ENCODE peak calls at places on chromosomes 2 and 18, in ten cellular contexts. T is nucleus accumbens; L is ACHN; W is HTR-8/SVneo; I is memory B cell; E is stimulated activated CD4-positive, alpha-beta T cell treated with anti-CD3 and anti-CD28 coated beads, Interleukin-1b, Interleukin-23, amount 100 ng/mL, for 24 hours; Z is naive thymus-derived CD8-positive, alpha-beta T cell; N is progenitor cell of endocrine pancreas; O is activated T-cell treated with anti-CD3 and anti-CD28 coated beads for 1 hour; Y is RWPE1. H is an unnamed sample.

GRCh38 chr2:241030333-241030680 is 31.9 kb downstream of the SNED1 start:
- DNase-seq in T (no peak), L (no peak), W (no peak), I (no peak), E (no peak), Z (no peak), N (no peak), O (no peak), Y (no peak), H (no peak)

GRCh38 chr2:134999536-134999935 is 47.7 kb downstream of the MAP3K19 start:
- DNase-seq in T (no peak), L (no peak), W (no peak), I (no peak), E (no peak), Z (no peak), N (no peak), O (no peak), Y (no peak), H (no peak)

GRCh38 chr2:41720298-41720697 is 327.5 kb upstream of the PKDCC start:
- DNase-seq in T (no peak), L (peak), W (no peak), I (no peak), E (no peak), Z (no peak), N (no peak), O (no peak), Y (no peak), H (no peak)

GRCh38 chr2:215698566-215698965 is 262.7 kb upstream of the FN1 start:
- DNase-seq in T (no peak), L (peak), W (no peak), I (no peak), E (no peak), Z (no peak), N (no peak), O (no peak), Y (peak), H (no peak)

GRCh38 chr18:78939105-78939504 is 40.5 kb upstream of the SALL3 start:
- DNase-seq in T (no peak), L (no peak), W (no peak), I (no peak), E (no peak), Z (no peak), N (no peak), O (no peak), Y (peak), H (no peak)

GRCh38 chr2:223735659-223736244 is 101.6 kb downstream of the AP1S3 start:
- DNase-seq in T (no peak), L (no peak), W (peak), I (no peak), E (no peak), Z (no peak), N (no peak), O (no peak), Y (peak), H (no peak)

GRCh38 chr2:42234056-42234455 is 64.9 kb downstream of the EML4 start:
- DNase-seq in T (no peak), L (no peak), W (peak), I (no peak), E (no peak), Z (no peak), N (no peak), O (no peak), Y (no peak), H (no peak)

GRCh38 chr2:98909381-98910211 is 26.4 kb downstream of the CRACDL start:
- DNase-seq in T (no peak), L (peak), W (peak), I (no peak), E (no peak), Z (no peak), N (peak), O (no peak), Y (peak), H (peak)

GRCh38 chr2:219752731-219753130 is 125.3 kb downstream of the SLC4A3 start:
- DNase-seq in T (no peak), L (no peak), W (no peak), I (no peak), E (no peak), Z (no peak), N (no peak), O (no peak), Y (no peak), H (no peak)

GRCh38 chr2:29583548-29584121 is 337.8 kb downstream of the ALK start:
- DNase-seq in T (no peak), L (no peak), W (no peak), I (no peak), E (no peak), Z (no peak), N (no peak), O (no peak), Y (no peak), H (no peak)

GRCh38 chr2:181585732-181586131 is 71.2 kb downstream of the CERKL start:
- DNase-seq in T (no peak), L (no peak), W (no peak), I (no peak), E (no peak), Z (no peak), N (no peak), O (no peak), Y (no peak), H (no peak)

GRCh38 chr2:106157416-106157815 is 36.7 kb downstream of the UXS1 start:
- DNase-seq in T (no peak), L (no peak), W (no peak), I (no peak), E (no peak), Z (no peak), N (no peak), O (no peak), Y (no peak), H (no peak)

GRCh38 chr2:176283268-176283667 is 14.0 kb downstream of the MTX2 start:
- DNase-seq in T (no peak), L (peak), W (no peak), I (no peak), E (no peak), Z (no peak), N (no peak), O (no peak), Y (no peak), H (no peak)

GRCh38 chr2:195009202-195009601 is 647.8 kb upstream of the SLC39A10 start:
- DNase-seq in T (no peak), L (no peak), W (no peak), I (no peak), E (no peak), Z (no peak), N (no peak), O (no peak), Y (no peak), H (no peak)

GRCh38 chr2:86256982-86257381 is 57.7 kb downstream of the MRPL35 start:
- DNase-seq in T (no peak), L (no peak), W (no peak), I (no peak), E (no peak), Z (no peak), N (no peak), O (no peak), Y (no peak), H (no peak)

GRCh38 chr2:66334237-66335054 is 100.5 kb upstream of the MEIS1 start:
- DNase-seq in T (no peak), L (peak), W (no peak), I (no peak), E (no peak), Z (no peak), N (no peak), O (no peak), Y (peak), H (no peak)

GRCh38 chr2:71672011-71672639 is 218.8 kb downstream of the DYSF start:
- DNase-seq in T (no peak), L (no peak), W (no peak), I (no peak), E (no peak), Z (no peak), N (no peak), O (no peak), Y (no peak), H (no peak)

GRCh38 chr2:64114063-64114911 is 29.9 kb downstream of the PELI1 start:
- DNase-seq in T (no peak), L (peak), W (peak), I (no peak), E (no peak), Z (peak), N (no peak), O (no peak), Y (peak), H (no peak)

GRCh38 chr2:38093503-38093902 is 17.6 kb upstream of the CYP1B1 start:
- DNase-seq in T (no peak), L (no peak), W (no peak), I (no peak), E (no peak), Z (no peak), N (no peak), O (no peak), Y (no peak), H (no peak)

GRCh38 chr2:224110811-224111210 is 71.7 kb upstream of the SERPINE2 start:
- DNase-seq in T (no peak), L (no peak), W (no peak), I (no peak), E (no peak), Z (no peak), N (no peak), O (no peak), Y (no peak), H (no peak)

GRCh38 chr18:23356416-23356815 is 96.7 kb upstream of the RIOK3 start:
- DNase-seq in T (no peak), L (no peak), W (no peak), I (no peak), E (no peak), Z (no peak), N (no peak), O (no peak), Y (no peak), H (no peak)

GRCh38 chr2:240157147-240157470 is 16.7 kb upstream of the OTOS start:
- DNase-seq in T (no peak), L (no peak), W (no peak), I (no peak), E (no peak), Z (no peak), N (no peak), O (no peak), Y (no peak), H (no peak)

GRCh38 chr2:37570773-37571570 is 100.5 kb downstream of the CDC42EP3 start:
- DNase-seq in T (no peak), L (peak), W (peak), I (no peak), E (no peak), Z (no peak), N (no peak), O (no peak), Y (no peak), H (no peak)

GRCh38 chr2:47265751-47266231 is 110.7 kb upstream of the STPG4 start:
- DNase-seq in T (no peak), L (no peak), W (no peak), I (no peak), E (no peak), Z (no peak), N (no peak), O (no peak), Y (no peak), H (no peak)

GRCh38 chr2:165044505-165045303 is 89.4 kb upstream of the SLC38A11 start:
- DNase-seq in T (no peak), L (no peak), W (no peak), I (no peak), E (no peak), Z (no peak), N (no peak), O (no peak), Y (no peak), H (no peak)

GRCh38 chr18:23136326-23137092 is 1.2 kb downstream of the CABLES1 start:
- DNase-seq in T (no peak), L (peak), W (no peak), I (peak), E (no peak), Z (peak), N (peak), O (no peak), Y (no peak), H (no peak)

GRCh38 chr2:3141696-3142095 is 235.9 kb downstream of the EIPR1 start:
- DNase-seq in T (no peak), L (no peak), W (no peak), I (no peak), E (no peak), Z (no peak), N (no peak), O (no peak), Y (no peak), H (no peak)

GRCh38 chr2:108315408-108316193 is 26.9 kb downstream of the SULT1C2 start:
- DNase-seq in T (no peak), L (peak), W (no peak), I (no peak), E (no peak), Z (no peak), N (peak), O (no peak), Y (no peak), H (no peak)

GRCh38 chr2:51734115-51734514 is 702.2 kb upstream of the NRXN1 start:
- DNase-seq in T (no peak), L (no peak), W (no peak), I (no peak), E (no peak), Z (no peak), N (no peak), O (no peak), Y (no peak), H (no peak)

GRCh38 chr2:204027105-204027504 is 90.5 kb downstream of the ICOS start:
- DNase-seq in T (no peak), L (no peak), W (no peak), I (no peak), E (no peak), Z (no peak), N (no peak), O (no peak), Y (peak), H (no peak)

GRCh38 chr2:100260712-100261620 is 61.3 kb downstream of the LONRF2 start:
- DNase-seq in T (peak), L (peak), W (peak), I (peak), E (no peak), Z (no peak), N (peak), O (no peak), Y (peak), H (no peak)

GRCh38 chr2:88751770-88752169 is 60.3 kb downstream of the RPIA start:
- DNase-seq in T (no peak), L (no peak), W (no peak), I (no peak), E (no peak), Z (peak), N (no peak), O (no peak), Y (no peak), H (no peak)

GRCh38 chr18:68262697-68263293 is 452.1 kb downstream of the TMX3 start:
- DNase-seq in T (no peak), L (no peak), W (peak), I (no peak), E (no peak), Z (no peak), N (no peak), O (no peak), Y (peak), H (no peak)

GRCh38 chr2:64905338-64906024 is 83.7 kb upstream of the SLC1A4 start:
- DNase-seq in T (no peak), L (no peak), W (no peak), I (no peak), E (no peak), Z (no peak), N (no peak), O (no peak), Y (peak), H (no peak)

H was measured in H1.